ENCODE peak calls at places on chromosomes 6 and 20, in seven cellular contexts. One of them, this sample, is unnamed.

GRCh38 chr20:62822788-62823651 is 6.2 kb downstream of the COL9A3 start:
- DNase-seq in GM12865: peak; percentile 73
- DNase-seq in HFFc6: no peak
- DNase-seq in cardiac muscle cell: no peak
- DNase-seq in AG09309: no peak
- DNase-seq in neural crest cell: no peak
- DNase-seq in CD14-positive monocyte: no peak
- DNase-seq in this sample: no peak

GRCh38 chr20:44494266-44494665 is 18.6 kb downstream of the TTPAL start:
- DNase-seq in GM12865: peak; percentile 40
- DNase-seq in neural crest cell: no peak
- DNase-seq in AG09309: no peak
- DNase-seq in cardiac muscle cell: no peak
- DNase-seq in HFFc6: peak; percentile 64
- DNase-seq in CD14-positive monocyte: no peak
- DNase-seq in this sample: no peak

GRCh38 chr6:89966250-89966588 is 72.0 kb downstream of the GJA10 start:
- DNase-seq in CD14-positive monocyte: no peak
- DNase-seq in GM12865: no peak
- DNase-seq in neural crest cell: no peak
- DNase-seq in AG09309: no peak
- DNase-seq in cardiac muscle cell: peak; percentile 10
- DNase-seq in HFFc6: no peak
- DNase-seq in this sample: no peak

GRCh38 chr20:34791289-34792020 is 34.0 kb downstream of the NCOA6 start:
- DNase-seq in HFFc6: peak; percentile 56
- DNase-seq in AG09309: peak; percentile 67
- DNase-seq in GM12865: no peak
- DNase-seq in neural crest cell: no peak
- DNase-seq in cardiac muscle cell: peak; percentile 69
- DNase-seq in CD14-positive monocyte: no peak
- DNase-seq in this sample: no peak

GRCh38 chr6:132464538-132465256 is 48.2 kb downstream of the STX7 start:
- DNase-seq in GM12865: no peak
- DNase-seq in HFFc6: no peak
- DNase-seq in AG09309: no peak
- DNase-seq in CD14-positive monocyte: no peak
- DNase-seq in cardiac muscle cell: no peak
- DNase-seq in neural crest cell: no peak
- DNase-seq in this sample: no peak

GRCh38 chr6:14059791-14060436 is 57.7 kb upstream of the CD83 start:
- DNase-seq in neural crest cell: no peak
- DNase-seq in GM12865: no peak
- DNase-seq in CD14-positive monocyte: no peak
- DNase-seq in AG09309: no peak
- DNase-seq in cardiac muscle cell: no peak
- DNase-seq in HFFc6: no peak
- DNase-seq in this sample: no peak

GRCh38 chr6:14123331-14124105 is 5.9 kb downstream of the CD83 start:
- DNase-seq in CD14-positive monocyte: peak; percentile 65
- DNase-seq in neural crest cell: no peak
- DNase-seq in cardiac muscle cell: no peak
- DNase-seq in AG09309: no peak
- DNase-seq in HFFc6: peak; percentile 50
- DNase-seq in GM12865: no peak
- DNase-seq in this sample: no peak

GRCh38 chr6:121055572-121056163 is 278.6 kb downstream of the TBC1D32 start:
- DNase-seq in neural crest cell: peak; percentile 9
- DNase-seq in AG09309: peak; percentile 8
- DNase-seq in CD14-positive monocyte: no peak
- DNase-seq in cardiac muscle cell: peak; percentile 67
- DNase-seq in GM12865: peak; percentile 35
- DNase-seq in HFFc6: peak; percentile 57
- DNase-seq in this sample: no peak

GRCh38 chr6:33822575-33823395 is 19.0 kb upstream of the MLN start:
- DNase-seq in AG09309: no peak
- DNase-seq in GM12865: peak; percentile 18
- DNase-seq in HFFc6: no peak
- DNase-seq in CD14-positive monocyte: no peak
- DNase-seq in neural crest cell: peak; percentile 31
- DNase-seq in cardiac muscle cell: peak; percentile 25
- DNase-seq in this sample: peak; percentile 53

GRCh38 chr6:162899148-162899547 is 171.4 kb downstream of the PACRG start:
- DNase-seq in cardiac muscle cell: no peak
- DNase-seq in HFFc6: no peak
- DNase-seq in neural crest cell: no peak
- DNase-seq in GM12865: no peak
- DNase-seq in CD14-positive monocyte: no peak
- DNase-seq in AG09309: no peak
- DNase-seq in this sample: no peak

GRCh38 chr6:34583461-34583860 is 27.3 kb upstream of the SPDEF start:
- DNase-seq in cardiac muscle cell: no peak
- DNase-seq in GM12865: peak; percentile 26
- DNase-seq in AG09309: no peak
- DNase-seq in CD14-positive monocyte: no peak
- DNase-seq in neural crest cell: no peak
- DNase-seq in HFFc6: no peak
- DNase-seq in this sample: peak; percentile 70

GRCh38 chr20:24696396-24696795 is 227.0 kb downstream of the SYNDIG1 start:
- DNase-seq in HFFc6: no peak
- DNase-seq in CD14-positive monocyte: no peak
- DNase-seq in AG09309: no peak
- DNase-seq in GM12865: no peak
- DNase-seq in cardiac muscle cell: no peak
- DNase-seq in neural crest cell: no peak
- DNase-seq in this sample: no peak

GRCh38 chr6:121008553-121008952 is 325.7 kb downstream of the TBC1D32 start:
- DNase-seq in cardiac muscle cell: no peak
- DNase-seq in HFFc6: no peak
- DNase-seq in CD14-positive monocyte: no peak
- DNase-seq in GM12865: no peak
- DNase-seq in neural crest cell: no peak
- DNase-seq in AG09309: no peak
- DNase-seq in this sample: no peak

DNA sequence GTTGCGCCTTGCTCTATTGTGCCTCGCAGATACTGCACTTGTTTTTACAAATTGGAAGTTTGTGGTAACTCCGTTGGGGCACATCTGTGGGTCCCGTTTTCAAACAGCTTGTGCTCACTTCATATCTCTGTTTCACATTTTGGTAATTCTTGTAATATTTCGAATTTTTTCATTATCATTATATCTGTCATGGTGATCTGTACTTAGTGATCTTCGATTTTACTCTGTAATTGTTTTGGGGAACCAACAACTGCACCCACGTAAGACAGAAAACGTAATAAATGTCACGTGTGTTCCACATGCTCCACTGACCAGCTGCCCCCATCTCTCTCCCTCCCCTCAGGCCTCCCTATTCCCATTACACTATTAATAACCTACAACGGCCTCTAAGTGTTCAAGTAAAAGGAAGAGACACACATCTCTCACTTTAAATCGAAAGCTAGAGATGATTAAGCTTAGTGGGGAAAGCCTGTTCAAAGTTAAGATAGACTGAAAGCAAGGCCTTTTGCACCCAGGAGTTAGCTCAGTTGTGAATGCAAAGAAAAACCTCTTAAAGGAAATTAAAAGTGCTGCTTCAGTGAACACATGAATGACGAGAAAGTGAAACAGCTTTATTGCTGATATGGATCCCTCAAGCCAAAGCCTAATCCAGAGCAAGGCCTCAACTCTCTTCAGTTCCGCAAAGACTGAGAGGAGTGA is 26.9 kb downstream of the TTLL2 start:
- DNase-seq in neural crest cell: no peak
- DNase-seq in HFFc6: no peak
- DNase-seq in CD14-positive monocyte: no peak
- DNase-seq in cardiac muscle cell: no peak
- DNase-seq in GM12865: peak; percentile 53
- DNase-seq in AG09309: no peak
- DNase-seq in this sample: no peak
- TF ChIP-seq CTCF in neural crest cell: no peak
- TF ChIP-seq CTCF in HFFc6: no peak
- TF ChIP-seq CTCF in CD14-positive monocyte: no peak
- TF ChIP-seq CTCF in cardiac muscle cell: no peak
- TF ChIP-seq CTCF in GM12865: no peak
- TF ChIP-seq CTCF in AG09309: no peak
- TF ChIP-seq CTCF in this sample: no peak

GRCh38 chr20:7926767-7927166 is 13.5 kb downstream of the HAO1 start:
- DNase-seq in HFFc6: peak; percentile 25
- DNase-seq in cardiac muscle cell: peak; percentile 72
- DNase-seq in neural crest cell: no peak
- DNase-seq in GM12865: peak; percentile 8
- DNase-seq in AG09309: peak; percentile 4
- DNase-seq in CD14-positive monocyte: no peak
- DNase-seq in this sample: no peak
- TF ChIP-seq CTCF in HFFc6: peak; percentile 80
- TF ChIP-seq CTCF in cardiac muscle cell: peak; percentile 69
- TF ChIP-seq CTCF in neural crest cell: peak; percentile 69
- TF ChIP-seq CTCF in GM12865: no peak
- TF ChIP-seq CTCF in AG09309: peak; percentile 61
- TF ChIP-seq CTCF in CD14-positive monocyte: peak; percentile 39
- TF ChIP-seq CTCF in this sample: peak; percentile 82

GRCh38 chr20:22684763-22685443 is 100.5 kb upstream of the FOXA2 start:
- DNase-seq in CD14-positive monocyte: no peak
- DNase-seq in cardiac muscle cell: no peak
- DNase-seq in HFFc6: no peak
- DNase-seq in neural crest cell: no peak
- DNase-seq in GM12865: no peak
- DNase-seq in AG09309: no peak
- DNase-seq in this sample: no peak
- TF ChIP-seq CTCF in CD14-positive monocyte: no peak
- TF ChIP-seq CTCF in cardiac muscle cell: no peak
- TF ChIP-seq CTCF in HFFc6: peak; percentile 19
- TF ChIP-seq CTCF in neural crest cell: no peak
- TF ChIP-seq CTCF in GM12865: no peak
- TF ChIP-seq CTCF in AG09309: no peak
- TF ChIP-seq CTCF in this sample: no peak

DNA sequence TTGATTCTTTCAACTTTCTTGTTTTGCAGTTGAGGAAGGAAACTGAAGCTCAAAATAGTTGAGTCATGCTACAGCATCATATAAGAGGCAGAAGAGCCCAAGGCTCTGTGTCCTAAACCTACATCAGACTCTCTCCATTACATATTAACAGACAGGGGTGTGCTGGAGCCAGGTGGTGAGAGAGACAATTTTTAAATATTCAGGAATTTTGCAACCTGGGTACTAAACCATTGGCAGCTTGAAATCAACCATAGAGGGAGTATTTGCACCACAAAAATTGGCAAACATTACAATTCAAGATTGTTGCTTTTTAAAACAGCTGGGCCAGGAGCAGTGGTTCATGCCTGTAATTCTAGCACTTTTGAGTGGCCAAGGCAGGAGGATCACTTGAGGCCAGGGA is 65.8 kb upstream of the SOX4 start:
- DNase-seq in cardiac muscle cell: no peak
- DNase-seq in neural crest cell: no peak
- DNase-seq in HFFc6: no peak
- DNase-seq in CD14-positive monocyte: no peak
- DNase-seq in GM12865: no peak
- DNase-seq in AG09309: no peak
- DNase-seq in this sample: no peak
- TF ChIP-seq CTCF in cardiac muscle cell: no peak
- TF ChIP-seq CTCF in neural crest cell: no peak
- TF ChIP-seq CTCF in HFFc6: no peak
- TF ChIP-seq CTCF in CD14-positive monocyte: no peak
- TF ChIP-seq CTCF in GM12865: no peak
- TF ChIP-seq CTCF in AG09309: no peak
- TF ChIP-seq CTCF in this sample: no peak

GRCh38 chr6:116847234-116847633 is 18.4 kb upstream of the GPRC6A start:
- DNase-seq in neural crest cell: no peak
- DNase-seq in AG09309: peak; percentile 8
- DNase-seq in cardiac muscle cell: peak; percentile 54
- DNase-seq in GM12865: peak; percentile 16
- DNase-seq in HFFc6: peak; percentile 57
- DNase-seq in CD14-positive monocyte: no peak
- DNase-seq in this sample: no peak
- TF ChIP-seq CTCF in neural crest cell: peak; percentile 63
- TF ChIP-seq CTCF in AG09309: peak; percentile 17
- TF ChIP-seq CTCF in cardiac muscle cell: peak; percentile 21
- TF ChIP-seq CTCF in GM12865: peak; percentile 18
- TF ChIP-seq CTCF in HFFc6: peak; percentile 71
- TF ChIP-seq CTCF in CD14-positive monocyte: no peak
- TF ChIP-seq CTCF in this sample: peak; percentile 80

GRCh38 chr6:80744213-80744612 is 637.7 kb downstream of the BCKDHB start:
- DNase-seq in AG09309: no peak
- DNase-seq in GM12865: no peak
- DNase-seq in neural crest cell: no peak
- DNase-seq in cardiac muscle cell: no peak
- DNase-seq in HFFc6: no peak
- DNase-seq in CD14-positive monocyte: no peak
- DNase-seq in this sample: no peak

GRCh38 chr6:80742481-80742880 is 636.0 kb downstream of the BCKDHB start:
- DNase-seq in HFFc6: peak; percentile 47
- DNase-seq in neural crest cell: no peak
- DNase-seq in cardiac muscle cell: peak; percentile 64
- DNase-seq in CD14-positive monocyte: no peak
- DNase-seq in GM12865: peak; percentile 13
- DNase-seq in AG09309: peak; percentile 27
- DNase-seq in this sample: no peak
- TF ChIP-seq CTCF in HFFc6: peak; percentile 80
- TF ChIP-seq CTCF in neural crest cell: peak; percentile 63
- TF ChIP-seq CTCF in cardiac muscle cell: peak; percentile 39
- TF ChIP-seq CTCF in CD14-positive monocyte: peak; percentile 8
- TF ChIP-seq CTCF in GM12865: no peak
- TF ChIP-seq CTCF in AG09309: peak; percentile 53
- TF ChIP-seq CTCF in this sample: peak; percentile 76